ENCODE peak calls at places on chromosomes 7 and 10, in seven cellular contexts. I is sciatic nerve; B is upper lobe of right lung; M is CD8-positive, alpha-beta T cell; V is CD4-positive, alpha-beta T cell; F is foreskin keratinocyte; Y is heart left ventricle. G is an unnamed sample.
A peak's percentile ranks its signal among the peaks of the same experiment; 100 is the strongest.

GRCh38 chr10:60649485-60650271 is 128.6 kb upstream of the CDK1 start:
- ATAC-seq in I (no peak), B (no peak), M (no peak), V (peak; percentile 55), F (no peak), Y (no peak), G (no peak)

GRCh38 chr7:29113384-29114102 is 32.8 kb downstream of the CPVL start:
- ATAC-seq in I (no peak), B (peak; percentile 66), M (no peak), V (no peak), F (peak; percentile 94), Y (peak; percentile 60), G (peak; percentile 34)

GRCh38 chr7:29915481-29916215 is 74.0 kb downstream of the SCRN1 start:
- ATAC-seq in I (no peak), B (no peak), M (no peak), V (no peak), F (no peak), Y (no peak), G (no peak)

GRCh38 chr10:101649530-101650085 is 45.4 kb downstream of the FBXW4 start:
- ATAC-seq in I (no peak), B (no peak), M (no peak), V (no peak), F (no peak), Y (no peak), G (no peak)

GRCh38 chr10:48678041-48678440 is 6.6 kb upstream of the WDFY4 start:
- ATAC-seq in I (no peak), B (no peak), M (no peak), V (no peak), F (no peak), Y (no peak), G (no peak)

GRCh38 chr10:70672993-70673928 is 955 bp downstream of the ADAMTS14 start:
- ATAC-seq in I (peak; percentile 68), B (no peak), M (no peak), V (no peak), F (peak; percentile 68), Y (peak; percentile 67), G (peak; percentile 65)

GRCh38 chr7:82953324-82954027 is 209.2 kb downstream of the PCLO start:
- ATAC-seq in I (no peak), B (no peak), M (no peak), V (no peak), F (no peak), Y (no peak), G (no peak)

GRCh38 chr10:132404169-132404880 is 7.3 kb downstream of the PWWP2B start:
- ATAC-seq in I (no peak), B (no peak), M (no peak), V (no peak), F (no peak), Y (no peak), G (no peak)

GRCh38 chr7:92854501-92855238 is 18.3 kb upstream of the CDK6 start:
- ATAC-seq in I (no peak), B (no peak), M (no peak), V (no peak), F (no peak), Y (no peak), G (no peak)

GRCh38 chr7:38424750-38425463 is 151.5 kb upstream of the TARP start:
- ATAC-seq in I (no peak), B (no peak), M (no peak), V (no peak), F (no peak), Y (no peak), G (no peak)

GRCh38 chr10:103355906-103356599 is 5.1 kb upstream of the PCGF6 start:
- ATAC-seq in I (no peak), B (no peak), M (no peak), V (no peak), F (peak; percentile 11), Y (no peak), G (no peak)

GRCh38 chr7:43660141-43660540 is 69.2 kb downstream of the COA1 start:
- ATAC-seq in I (no peak), B (no peak), M (no peak), V (no peak), F (no peak), Y (no peak), G (no peak)

GRCh38 chr7:1847260-1848001 is 177.4 kb downstream of the ELFN1 start:
- ATAC-seq in I (no peak), B (no peak), M (no peak), V (no peak), F (no peak), Y (no peak), G (no peak)

GRCh38 chr7:90792301-90792700 is 196.2 kb downstream of the CDK14 start:
- ATAC-seq in I (no peak), B (no peak), M (no peak), V (no peak), F (no peak), Y (no peak), G (no peak)

GRCh38 chr10:48931188-48931587 is 8.5 kb downstream of the LRRC18 start:
- ATAC-seq in I (no peak), B (peak; percentile 65), M (no peak), V (no peak), F (no peak), Y (no peak), G (no peak)

GRCh38 chr10:66835400-66835799 is 90.4 kb upstream of the LRRTM3 start:
- ATAC-seq in I (no peak), B (no peak), M (no peak), V (no peak), F (no peak), Y (peak; percentile 58), G (no peak)

GRCh38 chr7:93623816-93624215 is 49.3 kb upstream of the CALCR start:
- ATAC-seq in I (no peak), B (no peak), M (no peak), V (no peak), F (no peak), Y (no peak), G (no peak)

GRCh38 chr10:409403-410040 is 274.3 kb downstream of the ZMYND11 start:
- ATAC-seq in I (no peak), B (no peak), M (no peak), V (no peak), F (no peak), Y (peak; percentile 86), G (no peak)

GRCh38 chr10:10294801-10295515 is 722.7 kb upstream of the CELF2 start:
- ATAC-seq in I (peak; percentile 26), B (peak; percentile 28), M (no peak), V (no peak), F (no peak), Y (no peak), G (no peak)

GRCh38 chr7:3078458-3078857 is 34.8 kb upstream of the CARD11 start:
- ATAC-seq in I (no peak), B (no peak), M (no peak), V (no peak), F (no peak), Y (no peak), G (no peak)

GRCh38 chr10:34288634-34289033 is 526.5 kb downstream of the PARD3 start:
- ATAC-seq in I (no peak), B (peak; percentile 23), M (no peak), V (no peak), F (peak; percentile 79), Y (no peak), G (peak; percentile 60)

GRCh38 chr7:3879337-3880054 is 578.4 kb downstream of the SDK1 start:
- ATAC-seq in I (no peak), B (peak; percentile 30), M (no peak), V (no peak), F (no peak), Y (peak; percentile 63), G (no peak)

GRCh38 chr10:49264177-49264677 is 34.7 kb upstream of the C10orf71 start:
- ATAC-seq in I (no peak), B (no peak), M (no peak), V (no peak), F (no peak), Y (no peak), G (no peak)

GRCh38 chr7:27156901-27157716 is 634 bp upstream of the HOXA7 start:
- ATAC-seq in I (no peak), B (no peak), M (no peak), V (no peak), F (no peak), Y (no peak), G (no peak)

GRCh38 chr7:131106681-131107342 is 220.9 kb upstream of the MKLN1 start:
- ATAC-seq in I (peak; percentile 29), B (peak; percentile 3), M (peak; percentile 35), V (peak; percentile 22), F (peak; percentile 24), Y (peak; percentile 13), G (no peak)

GRCh38 chr7:45129181-45129800 is 17.8 kb upstream of the TBRG4 start:
- ATAC-seq in I (no peak), B (no peak), M (no peak), V (no peak), F (no peak), Y (no peak), G (no peak)

GRCh38 chr10:133042061-133042460 is 45.7 kb upstream of the ADGRA1 start:
- ATAC-seq in I (no peak), B (no peak), M (no peak), V (no peak), F (no peak), Y (no peak), G (no peak)

GRCh38 chr7:143385891-143386781 is 5.0 kb downstream of the ZYX start:
- ATAC-seq in I (peak; percentile 4), B (peak; percentile 25), M (peak; percentile 52), V (peak; percentile 67), F (no peak), Y (no peak), G (no peak)

GRCh38 chr7:129923709-129924108 is 29.1 kb downstream of the UBE2H start:
- ATAC-seq in I (peak; percentile 65), B (no peak), M (no peak), V (no peak), F (no peak), Y (peak; percentile 54), G (peak; percentile 43)

GRCh38 chr10:6320320-6321010 is 117.7 kb downstream of the PFKFB3 start:
- ATAC-seq in I (no peak), B (no peak), M (no peak), V (no peak), F (no peak), Y (no peak), G (no peak)

GRCh38 chr10:75350791-75351190 is 50.8 kb downstream of the ZNF503 start:
- ATAC-seq in I (no peak), B (no peak), M (no peak), V (no peak), F (peak; percentile 84), Y (no peak), G (no peak)

G was measured in gastroesophageal sphincter.